ENCODE peak calls at places on chromosomes 16 and 17, in nine cellular contexts. Y is stimulated activated naive B cell treated with anti-CD40 and anti-IgM and Interleukin-4, amounts not matched to agents 10 μg/mL and 1 μg/mL and 100 μg/mL, for 72 hours; W is retinal pigment epithelial cell; A is stimulated activated CD4-positive, alpha-beta T cell treated with anti-CD3 and anti-CD28 coated beads, Interleukin-2, amount 100 ng/mL, for 24 hours; K is GM12865; E is HFFc6; P is body of pancreas; U is stimulated activated CD8-positive, alpha-beta memory T cell treated with anti-CD3 and anti-CD28 coated beads, Interleukin-4, amount 100 ng/mL, for 1 hour; V is T-helper 1 cell. X is an unnamed sample.

GRCh38 chr17:27430882-27431491 is 25.3 kb upstream of the KSR1 start:
- DNase-seq in A (no peak), U (no peak), V (no peak), Y (no peak), K (peak), E (peak), P (peak), W (no peak), X (no peak)

GRCh38 chr17:49928126-49928800 is 40.7 kb upstream of the DLX4 start:
- DNase-seq in W (no peak), V (no peak), Y (no peak), E (no peak), A (no peak), U (no peak), K (no peak), P (no peak), X (no peak)

GRCh38 chr17:50470451-50470850 is 1.8 kb upstream of the CHAD start:
- DNase-seq in A (no peak), V (no peak), U (no peak), K (no peak), W (no peak), P (no peak), Y (no peak), E (no peak), X (no peak)

GRCh38 chr17:68509151-68510057 is 2.8 kb upstream of the PRKAR1A start:
- DNase-seq in A (no peak), E (no peak), W (no peak), V (no peak), K (peak), P (peak), Y (no peak), U (no peak), X (no peak)

GRCh38 chr16:77289331-77289809 is 90.2 kb downstream of the SYCE1L start:
- DNase-seq in K (no peak), E (peak), A (no peak), Y (no peak), P (no peak), V (no peak), U (no peak), W (peak), X (no peak)

GRCh38 chr16:86808863-86809444 is 230.6 kb downstream of the FOXL1 start:
- DNase-seq in A (no peak), K (no peak), W (no peak), P (no peak), E (no peak), Y (no peak), U (no peak), V (no peak), X (no peak)

GRCh38 chr17:5194346-5194745 is 2.7 kb upstream of the ZNF594 start:
- DNase-seq in K (no peak), P (no peak), U (no peak), Y (no peak), E (peak), V (no peak), W (no peak), A (no peak), X (no peak)

GRCh38 chr17:357634-358033 is 5.0 kb upstream of the RPH3AL start:
- DNase-seq in P (no peak), W (no peak), E (no peak), K (no peak), V (no peak), U (no peak), Y (no peak), A (no peak), X (no peak)

GRCh38 chr17:49218941-49219913 is 8.7 kb downstream of the ABI3 start:
- DNase-seq in P (no peak), W (no peak), Y (peak), U (no peak), V (no peak), E (no peak), K (peak), A (no peak), X (peak)

GRCh38 chr17:32627233-32628008 is 140.6 kb downstream of the CDK5R1 start:
- DNase-seq in K (no peak), Y (no peak), P (peak), U (no peak), W (no peak), E (peak), V (no peak), A (no peak), X (no peak)

GRCh38 chr17:47967607-47968252 is 3.2 kb upstream of the CDK5RAP3 start:
- DNase-seq in A (no peak), E (peak), U (no peak), V (no peak), K (no peak), Y (no peak), P (peak), W (no peak), X (no peak)

GRCh38 chr17:57677301-57677700 is 67.8 kb downstream of the CCDC182 start:
- DNase-seq in A (peak), K (no peak), U (no peak), W (no peak), Y (no peak), P (no peak), V (no peak), E (no peak), X (no peak)

GRCh38 chr17:28812980-28813377 is 29.6 kb downstream of the FAM222B start:
- DNase-seq in V (no peak), U (no peak), P (no peak), Y (no peak), A (no peak), E (no peak), K (no peak), W (peak), X (no peak)

GRCh38 chr17:19017401-19017800 is 12.8 kb upstream of the FAM83G start:
- DNase-seq in P (no peak), K (no peak), V (no peak), U (no peak), W (no peak), Y (no peak), E (no peak), A (no peak), X (no peak)

GRCh38 chr17:47205419-47205963 is 3.7 kb upstream of the MYL4 start:
- DNase-seq in W (no peak), K (peak), P (peak), E (peak), Y (peak), A (peak), V (peak), U (peak), X (peak)

GRCh38 chr16:73610160-73610559 is 562.2 kb upstream of the ZFHX3 start:
- DNase-seq in W (no peak), E (no peak), Y (no peak), K (no peak), U (no peak), P (no peak), A (no peak), V (no peak), X (no peak)

GRCh38 chr17:12078791-12079190 is 58.1 kb downstream of the MAP2K4 start:
- DNase-seq in K (no peak), U (no peak), V (no peak), Y (no peak), A (no peak), P (no peak), W (peak), E (peak), X (no peak)

GRCh38 chr16:67115649-67116048 is 5.9 kb downstream of the PHAF1 start:
- DNase-seq in Y (no peak), U (no peak), K (no peak), W (peak), V (no peak), P (no peak), A (no peak), E (peak), X (no peak)

GRCh38 chr17:30426292-30426691 is 47.6 kb downstream of the CPD start:
- DNase-seq in W (no peak), U (no peak), A (no peak), P (no peak), Y (no peak), V (no peak), K (no peak), E (peak), X (no peak)

GRCh38 chr17:83193336-83194188 is 114.2 kb downstream of the METRNL start:
- DNase-seq in V (no peak), K (no peak), Y (no peak), E (no peak), W (no peak), P (no peak), A (no peak), U (no peak), X (peak)

GRCh38 chr16:81583893-81584705 is 139.5 kb downstream of the CMIP start:
- DNase-seq in P (peak), U (no peak), Y (no peak), E (peak), W (no peak), V (no peak), A (no peak), K (no peak), X (no peak)

GRCh38 chr17:1029912-1030656 is 33.2 kb downstream of the TIMM22 start:
- DNase-seq in A (no peak), K (no peak), U (no peak), Y (no peak), P (no peak), W (no peak), V (no peak), E (no peak), X (no peak)

GRCh38 chr17:17346428-17347233 is 43.5 kb downstream of the NT5M start:
- DNase-seq in Y (no peak), E (no peak), A (no peak), P (no peak), U (no peak), K (no peak), V (no peak), W (no peak), X (no peak)

GRCh38 chr17:79561486-79562116 is 49.2 kb downstream of the RBFOX3 start:
- DNase-seq in K (no peak), U (no peak), V (no peak), Y (no peak), E (no peak), A (no peak), W (no peak), P (no peak), X (no peak)

GRCh38 chr17:10119203-10120112 is 78.9 kb downstream of the GAS7 start:
- DNase-seq in U (no peak), A (no peak), W (no peak), K (peak), V (no peak), E (no peak), Y (peak), P (peak), X (no peak)

GRCh38 chr17:58332720-58333395 is 4.3 kb upstream of the TSPOAP1 start:
- DNase-seq in W (no peak), E (no peak), Y (peak), V (no peak), A (peak), K (peak), U (no peak), P (no peak), X (peak)

GRCh38 chr17:49994085-49995054 is 654 bp downstream of the DLX3 start:
- DNase-seq in E (no peak), P (no peak), V (no peak), K (no peak), Y (no peak), A (no peak), W (no peak), U (no peak), X (no peak)

GRCh38 chr16:84925092-84925772 is 86.1 kb downstream of the ZDHHC7 start:
- DNase-seq in A (peak), K (peak), P (peak), V (peak), E (no peak), U (peak), W (no peak), Y (peak), X (peak)

GRCh38 chr17:33436321-33436720 is 143.2 kb upstream of the ASIC2 start:
- DNase-seq in W (peak), A (no peak), E (no peak), P (no peak), V (no peak), K (no peak), Y (no peak), U (no peak), X (no peak)

GRCh38 chr16:85227924-85228462 is 115.7 kb upstream of the CIBAR2 start:
- DNase-seq in Y (no peak), W (no peak), A (no peak), V (no peak), P (no peak), U (no peak), K (peak), E (peak), X (no peak)

GRCh38 chr17:67183531-67183930 is 61.5 kb downstream of the HELZ start:
- DNase-seq in P (no peak), Y (no peak), V (no peak), W (no peak), U (no peak), A (no peak), K (no peak), E (no peak), X (no peak)

GRCh38 chr17:6695565-6695964 is 17.6 kb downstream of the SLC13A5 start:
- DNase-seq in V (no peak), U (no peak), W (no peak), E (no peak), A (no peak), K (no peak), P (no peak), Y (no peak), X (no peak)

GRCh38 chr17:20955437-20956323 is 87.1 kb downstream of the USP22 start:
- DNase-seq in W (peak), Y (no peak), V (no peak), E (no peak), U (no peak), A (no peak), P (no peak), K (no peak), X (no peak)

GRCh38 chr16:70605284-70605659 is 41.1 kb upstream of the IL34 start:
- DNase-seq in W (no peak), V (no peak), K (no peak), Y (no peak), U (no peak), A (no peak), E (no peak), P (no peak), X (no peak)

GRCh38 chr16:66959645-66960177 is 1.4 kb upstream of the CES3 start:
- DNase-seq in P (no peak), K (no peak), V (no peak), U (no peak), A (no peak), Y (no peak), E (no peak), W (no peak), X (no peak)

GRCh38 chr17:58310511-58311428 is 17.8 kb downstream of the TSPOAP1 start:
- DNase-seq in V (no peak), P (no peak), U (no peak), A (no peak), K (no peak), W (no peak), E (no peak), Y (no peak), X (no peak)

GRCh38 chr16:67055712-67056487 is 27.0 kb downstream of the CBFB start:
- DNase-seq in E (peak), U (no peak), V (no peak), A (no peak), Y (no peak), P (no peak), W (peak), K (peak), X (no peak)

X was measured in stimulated activated naive CD8-positive, alpha-beta T cell treated with anti-CD3 and anti-CD28 coated beads, Interleukin-15, amount 100 ng/mL, for 72 hours.